ENCODE peak calls at places on chromosomes 1 and 21, in seven cellular contexts. I is esophagus muscularis mucosa, K is right lobe of liver, W is ovary, R is heart right ventricle, Q is psoas muscle, V is GM23338. D is an unnamed sample. For H3K4me1, the result is how much of the 10 kb centered on the place peaks cover.

GRCh38 chr1:66747500-66747899 is 4.8 kb upstream of the DYNLT5 start:
- DNase-seq in I (no peak), Q (no peak), V (no peak), W (no peak), K (no peak), R (no peak), D (no peak)

GRCh38 chr1:185804206-185804605 is 70.0 kb downstream of the HMCN1 start:
- DNase-seq in K (no peak), V (no peak), I (no peak), Q (no peak), R (no peak), W (no peak), D (no peak)

GRCh38 chr21:31660134-31660565 is 657 bp downstream of the SOD1 start:
- DNase-seq in I (no peak), K (no peak), Q (no peak), W (peak), V (peak), R (no peak), D (no peak)

GRCh38 chr1:208177656-208178055 is 66.5 kb downstream of the PLXNA2 start:
- DNase-seq in I (no peak), Q (no peak), K (no peak), W (no peak), R (no peak), V (peak), D (no peak)

GRCh38 chr1:58555393-58555792 is 8.9 kb upstream of the OMA1 start:
- DNase-seq in W (no peak), V (no peak), I (no peak), K (no peak), Q (no peak), R (no peak), D (no peak)

GRCh38 chr1:45594412-45594811 is 10.6 kb downstream of the NASP start:
- DNase-seq in K (no peak), I (no peak), V (no peak), W (no peak), R (no peak), Q (no peak), D (no peak)

GRCh38 chr1:230972855-230973271 is 5.8 kb downstream of the TTC13 start:
- DNase-seq in I (no peak), K (no peak), R (no peak), V (no peak), Q (no peak), W (no peak), D (no peak)

GRCh38 chr1:227736814-227737432 is 1.7 kb downstream of the SNAP47 start:
- DNase-seq in I (no peak), R (no peak), Q (no peak), V (no peak), K (peak), W (no peak), D (no peak)

GRCh38 chr1:10681296-10682113 is 114.9 kb downstream of the CASZ1 start:
- DNase-seq in I (no peak), R (no peak), K (no peak), V (no peak), W (no peak), Q (no peak), D (no peak)

GRCh38 chr1:8879348-8880067 is 1.0 kb upstream of the ENO1 start:
- DNase-seq in W (no peak), Q (no peak), V (no peak), K (no peak), I (no peak), R (no peak), D (peak)

GRCh38 chr1:178575611-178576331 is 62.9 kb downstream of the TEX35 start:
- DNase-seq in R (no peak), Q (no peak), V (peak), W (no peak), K (no peak), I (no peak), D (no peak)

GRCh38 chr1:1157914-1158710 is 15.6 kb upstream of the TTLL10 start:
- DNase-seq in I (no peak), K (no peak), V (peak), Q (peak), W (peak), R (peak), D (peak)

GRCh38 chr1:1318131-1318652 is 6.3 kb downstream of the INTS11 start:
- DNase-seq in W (peak), V (peak), I (peak), K (peak), Q (peak), R (peak), D (peak)

GRCh38 chr1:32431736-32432400 is 33.0 kb upstream of the ZBTB8B start:
- DNase-seq in I (no peak), W (no peak), V (no peak), R (no peak), Q (no peak), K (no peak), D (no peak)

GRCh38 chr1:88228153-88228552 is 455.9 kb upstream of the PKN2 start:
- DNase-seq in Q (no peak), I (no peak), K (no peak), V (peak), W (no peak), R (no peak), D (no peak)

GRCh38 chr1:220991959-220992704 is 112.9 kb downstream of the HLX start:
- DNase-seq in W (no peak), K (no peak), V (no peak), Q (no peak), R (no peak), I (no peak), D (no peak)

GRCh38 chr1:1004780-1005697 is 5.1 kb upstream of the HES4 start:
- DNase-seq in Q (peak), I (no peak), R (no peak), W (no peak), V (no peak), K (peak), D (no peak)

GRCh38 chr1:202159534-202160371 is 649 bp downstream of the PTPN7 start:
- DNase-seq in I (no peak), R (no peak), V (no peak), K (no peak), W (no peak), Q (no peak), D (no peak)

GRCh38 chr1:167935252-167936067 is 1.0 kb upstream of the DCAF6 start:
- DNase-seq in Q (no peak), K (peak), I (no peak), W (peak), V (peak), R (no peak), D (no peak)

GRCh38 chr1:117396636-117397035 is 29.4 kb downstream of the MAN1A2 start:
- DNase-seq in I (no peak), R (no peak), V (no peak), K (no peak), W (no peak), Q (no peak), D (no peak)

GRCh38 chr1:11339346-11340247 is 66.6 kb downstream of the UBIAD1 start:
- DNase-seq in K (no peak), W (no peak), V (peak), I (no peak), R (no peak), Q (peak), D (no peak)

GRCh38 chr21:32520885-32521735 is 64.2 kb downstream of the TCP10L start:
- DNase-seq in W (peak), R (peak), V (no peak), I (peak), K (peak), Q (peak), D (peak)

GRCh38 chr1:203534526-203534925 is 40.6 kb downstream of the OPTC start:
- DNase-seq in V (no peak), I (peak), W (peak), K (peak), R (no peak), Q (no peak), D (peak)

GRCh38 chr1:95903060-95903459 is 669.0 kb downstream of the RWDD3 start:
- DNase-seq in W (no peak), I (no peak), R (no peak), Q (no peak), K (no peak), V (no peak), D (no peak)

GRCh38 chr1:26373281-26373680 is 731 bp upstream of the ZNF683 start:
- DNase-seq in Q (no peak), I (no peak), K (no peak), W (no peak), R (no peak), V (no peak), D (no peak)

GRCh38 chr1:2373551-2374259 is 17.6 kb downstream of the MORN1 start:
- DNase-seq in K (peak), W (peak), I (no peak), V (no peak), R (no peak), Q (peak), D (no peak)
- TF ChIP-seq CTCF in K (no peak), W (no peak), I (no peak), V (no peak), R (no peak), Q (no peak), D (no peak)

DNA sequence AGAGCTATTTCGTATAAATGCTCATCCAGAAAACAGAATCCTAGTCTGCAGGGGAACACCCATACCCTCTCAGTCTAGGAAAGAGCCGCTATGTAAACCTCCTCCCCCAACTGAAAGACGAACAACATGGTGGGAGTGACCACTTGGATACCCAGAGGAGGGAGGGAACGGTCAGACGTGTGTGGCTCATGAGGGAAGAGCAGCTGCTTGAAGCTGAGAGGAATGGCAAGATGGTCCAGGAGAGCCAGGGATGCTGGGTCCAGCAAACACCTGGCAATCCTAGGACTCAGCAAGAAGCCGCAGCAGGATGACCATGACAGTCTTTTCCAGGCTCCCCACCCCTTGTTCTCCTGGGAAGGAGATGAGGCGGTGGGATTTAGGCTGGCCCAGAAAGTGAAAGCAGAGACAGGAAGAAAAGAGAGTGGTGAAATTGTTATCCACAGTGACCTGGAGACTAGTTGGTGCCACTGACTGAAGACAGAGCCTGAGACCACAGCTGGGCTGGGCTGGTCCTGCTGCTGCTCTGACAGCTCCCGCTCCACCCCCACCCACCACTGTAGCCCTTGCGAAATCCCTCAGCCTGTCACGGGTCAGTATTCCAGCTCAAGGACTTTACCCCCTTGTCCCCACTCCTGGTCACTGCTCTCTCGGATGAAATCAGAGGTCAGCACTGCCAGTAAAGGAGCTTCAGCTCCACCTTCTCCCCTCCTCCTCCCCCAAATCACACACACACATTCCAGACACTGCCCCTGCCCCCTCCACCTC is 3.6 kb downstream of the CERS2 start:
- DNase-seq in K (peak), V (peak), Q (peak), I (no peak), R (peak), W (peak), D (peak)
- H3K27ac ChIP-seq in K (peak), V (peak), Q (peak), I (peak), R (peak), W (peak), D (peak)

DNA sequence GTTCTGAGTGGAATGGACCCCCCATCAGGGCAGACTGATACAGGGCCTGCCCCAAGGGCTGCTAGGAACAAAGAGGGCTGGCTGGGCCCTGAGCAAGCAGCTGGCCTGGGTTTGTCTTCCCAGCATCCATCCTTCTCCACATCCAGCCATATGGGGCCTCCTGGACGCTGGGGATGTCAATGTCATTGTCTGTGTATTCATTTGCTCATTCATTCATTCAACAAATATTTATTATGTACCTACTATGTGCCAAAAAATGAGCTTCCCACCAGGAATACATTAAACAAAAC is 15.6 kb upstream of the ECE1 start:
- DNase-seq in I (no peak), R (no peak), K (no peak), Q (no peak), W (no peak), V (no peak), D (no peak)
- H3K4me1 ChIP-seq in I (half or more), R (under half), K (under half), Q (under half), W (under half), V (under half), D (half or more)

GRCh38 chr1:19210772-19211549 is 895 bp upstream of the UBR4 start:
- DNase-seq in R (no peak), V (peak), I (no peak), Q (no peak), K (no peak), W (no peak), D (no peak)

GRCh38 chr1:19208710-19209438 is 1.2 kb downstream of the UBR4 start:
- DNase-seq in W (no peak), I (no peak), V (no peak), R (no peak), K (no peak), Q (no peak), D (no peak)

GRCh38 chr1:19212167-19212566 is 2.1 kb upstream of the UBR4 start:
- DNase-seq in Q (no peak), W (no peak), I (no peak), K (no peak), R (no peak), V (no peak), D (no peak)

GRCh38 chr1:19209439-19209989 is 552 bp downstream of the UBR4 start:
- DNase-seq in W (no peak), I (no peak), Q (no peak), V (peak), K (no peak), R (no peak), D (peak)

DNA sequence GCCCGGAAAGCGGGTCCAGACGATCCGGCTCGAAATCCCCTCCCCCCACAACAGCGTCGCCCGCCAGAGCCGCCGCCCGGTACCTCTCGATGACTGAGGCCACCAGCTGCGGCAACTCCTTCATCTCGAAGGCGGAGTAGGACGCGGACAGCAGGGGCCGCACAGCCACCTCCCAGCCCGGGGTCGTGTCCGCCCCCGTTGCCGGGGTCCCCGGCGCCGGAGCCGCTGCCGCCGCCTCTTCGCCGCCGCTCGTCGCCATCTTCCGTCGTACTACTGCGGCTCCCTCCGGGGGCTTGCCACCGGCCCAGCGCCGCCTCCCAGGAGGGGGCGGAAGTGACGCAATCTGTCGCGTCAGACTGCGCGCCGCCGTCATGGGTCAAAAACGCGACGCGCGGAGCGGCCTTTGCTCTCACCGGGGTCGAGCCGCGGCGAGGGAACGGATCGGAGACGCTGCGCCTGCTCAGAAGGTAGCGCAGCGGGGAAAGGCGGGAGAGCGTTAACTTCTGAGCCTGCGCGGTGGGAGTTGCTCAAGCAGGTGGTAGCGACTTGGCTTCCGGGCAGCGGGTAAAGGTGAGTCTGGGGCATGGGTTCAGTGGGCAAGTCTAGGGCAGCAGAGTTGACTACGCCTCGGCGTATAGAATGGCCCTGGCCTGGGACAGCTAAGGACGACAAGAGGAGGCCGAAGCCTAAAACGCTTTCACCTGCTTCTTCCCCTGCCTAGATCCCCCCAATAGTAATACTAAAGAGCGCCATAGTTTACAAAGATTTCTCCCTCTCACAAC is at the start of gene UBR4:
- DNase-seq in K (peak), Q (peak), W (peak), I (peak), V (peak), R (peak), D (peak)
- TF ChIP-seq CTCF in K (no peak), Q (no peak), W (no peak), I (peak), V (no peak), R (no peak), D (no peak)

GRCh38 chr1:228868731-228869024 is 133.4 kb downstream of the RHOU start:
- DNase-seq in W (no peak), Q (no peak), K (no peak), I (no peak), V (no peak), R (no peak), D (no peak)
- H3K27ac ChIP-seq in W (no peak), Q (no peak), K (no peak), I (no peak), V (no peak), R (no peak), D (no peak)

D was measured in left ventricle myocardium inferior.